ENCODE peak calls at places on chromosomes 6 and 20, in seven cellular contexts. One of them, this sample, is unnamed.

GRCh38 chr6:21321076-21321475 is 272.5 kb upstream of the SOX4 start:
- DNase-seq in mesendoderm: no peak
- DNase-seq in pancreas: no peak
- DNase-seq in neural progenitor cell: no peak
- DNase-seq in left lung: no peak
- DNase-seq in uterus: no peak
- DNase-seq in esophagus muscularis mucosa: no peak
- DNase-seq in this sample: no peak

GRCh38 chr6:43308101-43308989 is at the start of gene CRIP3:
- DNase-seq in mesendoderm: peak
- DNase-seq in pancreas: peak
- DNase-seq in neural progenitor cell: peak
- DNase-seq in left lung: peak
- DNase-seq in uterus: peak
- DNase-seq in esophagus muscularis mucosa: no peak
- DNase-seq in this sample: no peak

GRCh38 chr6:2118136-2118535 is 127.3 kb downstream of the GMDS start:
- DNase-seq in mesendoderm: no peak
- DNase-seq in pancreas: peak
- DNase-seq in neural progenitor cell: no peak
- DNase-seq in left lung: no peak
- DNase-seq in uterus: no peak
- DNase-seq in esophagus muscularis mucosa: no peak
- DNase-seq in this sample: no peak

GRCh38 chr6:50330347-50330746 is 280.6 kb upstream of the DEFB112 start:
- DNase-seq in mesendoderm: no peak
- DNase-seq in pancreas: no peak
- DNase-seq in neural progenitor cell: no peak
- DNase-seq in left lung: no peak
- DNase-seq in uterus: no peak
- DNase-seq in esophagus muscularis mucosa: no peak
- DNase-seq in this sample: no peak

GRCh38 chr20:45892049-45892816 is 1.1 kb downstream of the CTSA start:
- DNase-seq in mesendoderm: peak
- DNase-seq in pancreas: no peak
- DNase-seq in neural progenitor cell: peak
- DNase-seq in left lung: peak
- DNase-seq in uterus: no peak
- DNase-seq in esophagus muscularis mucosa: no peak
- DNase-seq in this sample: peak

GRCh38 chr6:2376429-2377355 is 131.3 kb upstream of the GMDS start:
- DNase-seq in mesendoderm: no peak
- DNase-seq in pancreas: no peak
- DNase-seq in neural progenitor cell: no peak
- DNase-seq in left lung: no peak
- DNase-seq in uterus: no peak
- DNase-seq in esophagus muscularis mucosa: no peak
- DNase-seq in this sample: no peak

GRCh38 chr6:166684866-166685265 is 57.8 kb upstream of the RPS6KA2 start:
- DNase-seq in mesendoderm: no peak
- DNase-seq in pancreas: no peak
- DNase-seq in neural progenitor cell: no peak
- DNase-seq in left lung: no peak
- DNase-seq in uterus: no peak
- DNase-seq in esophagus muscularis mucosa: no peak
- DNase-seq in this sample: no peak

GRCh38 chr6:36229223-36229622 is 32.7 kb downstream of the BRPF3 start:
- DNase-seq in mesendoderm: no peak
- DNase-seq in pancreas: no peak
- DNase-seq in neural progenitor cell: no peak
- DNase-seq in left lung: no peak
- DNase-seq in uterus: no peak
- DNase-seq in esophagus muscularis mucosa: no peak
- DNase-seq in this sample: no peak

GRCh38 chr6:157145656-157146285 is 177.5 kb downstream of the TMEM242 start:
- DNase-seq in mesendoderm: no peak
- DNase-seq in pancreas: no peak
- DNase-seq in neural progenitor cell: no peak
- DNase-seq in left lung: no peak
- DNase-seq in uterus: no peak
- DNase-seq in esophagus muscularis mucosa: no peak
- DNase-seq in this sample: no peak

GRCh38 chr20:2967841-2968240 is 75.6 kb upstream of the GNRH2 start:
- DNase-seq in mesendoderm: no peak
- DNase-seq in pancreas: no peak
- DNase-seq in neural progenitor cell: peak
- DNase-seq in left lung: no peak
- DNase-seq in uterus: no peak
- DNase-seq in esophagus muscularis mucosa: no peak
- DNase-seq in this sample: no peak

DNA sequence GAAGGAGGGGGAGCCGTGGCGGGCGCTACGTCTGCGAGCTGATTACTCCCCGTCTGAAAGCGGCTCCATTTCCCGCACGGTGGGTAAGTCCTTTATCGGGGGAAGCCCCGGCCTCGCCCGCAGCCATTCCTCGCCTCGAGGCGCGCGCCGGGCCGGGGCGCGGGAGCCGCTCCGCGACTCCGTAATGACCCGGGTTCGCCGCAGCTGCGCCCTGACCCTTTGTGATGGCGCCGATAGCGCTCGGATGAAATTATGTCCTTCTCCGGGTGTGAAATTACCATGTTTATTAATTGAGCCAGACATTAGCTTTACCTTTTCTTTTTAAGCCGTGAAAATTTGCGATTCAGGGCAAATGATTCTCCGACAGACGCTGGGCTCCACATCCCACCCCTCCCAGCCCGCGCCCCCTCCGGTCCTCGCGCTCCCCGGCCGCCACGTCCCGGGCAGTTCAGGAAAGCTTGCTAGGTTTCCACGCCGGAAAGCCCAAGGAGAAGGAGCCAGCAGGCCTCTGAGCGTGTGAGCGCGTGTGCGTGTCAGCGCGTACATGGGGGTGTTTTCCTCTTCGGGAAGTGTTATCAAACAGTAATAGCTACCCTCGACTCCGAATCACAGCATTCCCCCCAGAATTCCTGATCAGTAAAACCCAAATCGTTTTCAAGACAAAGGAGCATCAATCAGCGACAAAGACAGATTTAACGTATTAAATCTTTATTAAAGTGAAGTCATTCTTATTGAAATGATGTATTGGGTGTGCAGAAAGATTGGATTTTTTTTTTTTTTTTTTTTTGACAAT is 30.0 kb downstream of the TFAP2A start:
- DNase-seq in mesendoderm: no peak
- DNase-seq in pancreas: no peak
- DNase-seq in neural progenitor cell: peak
- DNase-seq in left lung: no peak
- DNase-seq in uterus: no peak
- DNase-seq in esophagus muscularis mucosa: no peak
- DNase-seq in this sample: no peak
- H3K4me3 ChIP-seq in mesendoderm: no peak
- H3K4me3 ChIP-seq in pancreas: no peak
- H3K4me3 ChIP-seq in neural progenitor cell: no peak
- H3K4me3 ChIP-seq in left lung: no peak
- H3K4me3 ChIP-seq in uterus: no peak
- H3K4me3 ChIP-seq in esophagus muscularis mucosa: no peak
- H3K4me3 ChIP-seq in this sample: no peak

DNA sequence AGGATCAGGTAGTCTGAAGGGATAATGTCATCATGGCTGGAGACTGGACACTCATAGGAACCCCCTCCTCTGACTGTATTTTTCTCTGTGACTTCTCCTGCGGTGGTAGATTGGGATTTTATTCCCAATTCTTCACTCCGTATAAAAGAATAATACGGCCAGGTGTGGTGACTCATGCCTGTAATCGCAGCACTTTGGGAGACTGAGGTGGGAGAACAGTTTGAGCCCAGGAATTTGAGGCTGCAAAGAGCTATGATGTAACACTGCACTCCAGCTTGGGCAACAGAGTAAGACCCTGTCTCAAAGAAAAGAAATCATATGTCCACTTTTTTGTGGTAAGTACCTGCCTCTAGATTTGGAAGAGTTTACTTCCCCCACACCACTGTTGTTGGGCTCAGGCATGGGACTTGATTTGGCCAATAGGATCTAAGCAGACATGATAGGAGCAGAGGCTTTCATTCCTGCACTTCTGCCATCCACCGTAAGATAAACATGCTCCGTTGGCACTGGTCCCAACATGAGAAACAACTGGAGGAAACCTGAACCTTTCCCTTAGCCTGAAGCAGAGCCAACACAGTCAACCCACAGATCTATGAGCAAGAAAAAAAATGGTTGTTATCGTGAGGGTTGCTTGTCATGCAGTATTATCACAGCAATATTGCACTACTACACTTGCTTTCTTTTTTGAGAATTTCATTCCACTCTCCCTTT is 82.0 kb downstream of the JPH2 start:
- DNase-seq in mesendoderm: no peak
- DNase-seq in pancreas: no peak
- DNase-seq in neural progenitor cell: no peak
- DNase-seq in left lung: no peak
- DNase-seq in uterus: no peak
- DNase-seq in esophagus muscularis mucosa: no peak
- DNase-seq in this sample: no peak
- H3K27ac ChIP-seq in mesendoderm: no peak
- H3K27ac ChIP-seq in pancreas: no peak
- H3K27ac ChIP-seq in neural progenitor cell: no peak
- H3K27ac ChIP-seq in left lung: no peak
- H3K27ac ChIP-seq in uterus: no peak
- H3K27ac ChIP-seq in esophagus muscularis mucosa: no peak
- H3K27ac ChIP-seq in this sample: no peak

GRCh38 chr6:27280064-27280539 is 32.0 kb downstream of the POM121L2 start:
- DNase-seq in mesendoderm: peak
- DNase-seq in pancreas: no peak
- DNase-seq in neural progenitor cell: peak
- DNase-seq in left lung: no peak
- DNase-seq in uterus: no peak
- DNase-seq in esophagus muscularis mucosa: no peak
- DNase-seq in this sample: no peak
- H3K4me3 ChIP-seq in mesendoderm: peak
- H3K4me3 ChIP-seq in pancreas: no peak
- H3K4me3 ChIP-seq in neural progenitor cell: peak
- H3K4me3 ChIP-seq in left lung: no peak
- H3K4me3 ChIP-seq in uterus: no peak
- H3K4me3 ChIP-seq in esophagus muscularis mucosa: no peak
- H3K4me3 ChIP-seq in this sample: peak

GRCh38 chr20:62703853-62704228 is 4.8 kb upstream of the NTSR1 start:
- DNase-seq in mesendoderm: no peak
- DNase-seq in pancreas: no peak
- DNase-seq in neural progenitor cell: no peak
- DNase-seq in left lung: no peak
- DNase-seq in uterus: no peak
- DNase-seq in esophagus muscularis mucosa: no peak
- DNase-seq in this sample: no peak
- H3K27ac ChIP-seq in mesendoderm: no peak
- H3K27ac ChIP-seq in pancreas: no peak
- H3K27ac ChIP-seq in neural progenitor cell: no peak
- H3K27ac ChIP-seq in left lung: peak
- H3K27ac ChIP-seq in uterus: peak
- H3K27ac ChIP-seq in esophagus muscularis mucosa: no peak
- H3K27ac ChIP-seq in this sample: no peak

GRCh38 chr6:70954750-70955149 is 2.1 kb downstream of the B3GAT2 start:
- DNase-seq in mesendoderm: peak
- DNase-seq in pancreas: no peak
- DNase-seq in neural progenitor cell: peak
- DNase-seq in left lung: no peak
- DNase-seq in uterus: no peak
- DNase-seq in esophagus muscularis mucosa: no peak
- DNase-seq in this sample: no peak

GRCh38 chr6:70957284-70957617 is 391 bp upstream of the B3GAT2 start:
- DNase-seq in mesendoderm: no peak
- DNase-seq in pancreas: no peak
- DNase-seq in neural progenitor cell: no peak
- DNase-seq in left lung: no peak
- DNase-seq in uterus: no peak
- DNase-seq in esophagus muscularis mucosa: no peak
- DNase-seq in this sample: no peak

GRCh38 chr6:70956451-70957283 is at the start of gene B3GAT2:
- DNase-seq in mesendoderm: peak
- DNase-seq in pancreas: no peak
- DNase-seq in neural progenitor cell: peak
- DNase-seq in left lung: no peak
- DNase-seq in uterus: no peak
- DNase-seq in esophagus muscularis mucosa: no peak
- DNase-seq in this sample: no peak

GRCh38 chr6:70955441-70956190 is 1.2 kb downstream of the B3GAT2 start:
- DNase-seq in mesendoderm: peak
- DNase-seq in pancreas: peak
- DNase-seq in neural progenitor cell: peak
- DNase-seq in left lung: peak
- DNase-seq in uterus: peak
- DNase-seq in esophagus muscularis mucosa: no peak
- DNase-seq in this sample: peak

DNA sequence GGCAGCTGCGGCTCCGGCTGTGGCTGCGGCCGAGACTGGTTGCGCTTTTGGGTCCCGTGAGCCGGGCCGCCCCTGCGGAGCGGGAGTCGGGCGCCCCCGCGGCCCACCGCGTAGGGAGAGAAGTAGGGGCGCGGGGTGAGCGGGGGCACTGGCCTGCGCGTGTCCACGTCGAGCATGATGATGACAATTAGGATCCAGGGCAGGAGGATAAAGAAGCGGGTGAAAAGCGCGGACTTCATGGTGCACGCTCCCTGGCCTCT is 739 bp downstream of the B3GAT2 start:
- DNase-seq in mesendoderm: no peak
- DNase-seq in pancreas: no peak
- DNase-seq in neural progenitor cell: no peak
- DNase-seq in left lung: no peak
- DNase-seq in uterus: no peak
- DNase-seq in esophagus muscularis mucosa: no peak
- DNase-seq in this sample: no peak
- H3K4me3 ChIP-seq in mesendoderm: no peak
- H3K4me3 ChIP-seq in pancreas: peak
- H3K4me3 ChIP-seq in neural progenitor cell: peak
- H3K4me3 ChIP-seq in left lung: peak
- H3K4me3 ChIP-seq in uterus: peak
- H3K4me3 ChIP-seq in esophagus muscularis mucosa: peak
- H3K4me3 ChIP-seq in this sample: peak

DNA sequence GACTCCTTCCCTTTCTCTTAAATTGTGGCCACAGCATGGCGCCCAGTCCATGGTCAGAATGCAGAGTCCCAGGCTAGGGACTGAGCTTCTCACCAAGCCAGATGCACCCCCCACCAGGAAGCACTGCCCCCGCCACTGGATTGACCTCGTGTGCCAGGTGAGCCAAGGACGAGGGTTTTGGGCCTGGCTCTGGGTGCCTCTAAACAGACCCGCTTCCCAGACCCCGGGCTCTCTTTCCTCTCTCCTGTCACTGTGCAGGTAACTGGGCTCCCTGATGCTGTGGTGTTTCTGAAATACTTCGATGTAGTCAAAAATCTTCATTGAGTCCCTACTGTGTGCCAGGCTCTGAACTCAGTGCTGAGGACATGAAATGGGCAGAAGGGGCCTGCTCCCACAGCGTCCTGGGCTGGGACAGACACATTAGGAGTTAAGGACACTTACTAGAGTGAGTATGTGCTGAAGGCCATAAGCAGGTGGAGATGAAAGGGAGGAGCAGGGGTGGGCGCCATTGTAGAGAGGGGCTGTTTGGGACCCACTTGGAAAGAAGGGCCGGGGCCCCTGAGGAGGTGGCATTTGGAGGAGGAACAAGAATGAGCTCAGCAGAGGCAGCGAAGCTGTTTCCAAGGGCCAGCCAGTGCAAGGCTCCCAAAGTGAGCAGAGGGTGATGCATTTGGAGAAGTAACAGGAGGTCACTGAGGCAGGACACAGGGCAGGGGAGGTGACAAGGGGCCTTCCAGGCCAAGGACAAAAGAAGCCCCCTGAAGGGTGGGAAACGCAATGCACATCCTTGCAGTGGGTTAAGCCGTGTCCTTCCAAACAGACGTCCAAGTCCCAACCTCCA is 217.1 kb downstream of the ANKRD60 start:
- DNase-seq in mesendoderm: no peak
- DNase-seq in pancreas: no peak
- DNase-seq in neural progenitor cell: no peak
- DNase-seq in left lung: no peak
- DNase-seq in uterus: peak
- DNase-seq in esophagus muscularis mucosa: no peak
- DNase-seq in this sample: no peak
- H3K27ac ChIP-seq in mesendoderm: no peak
- H3K27ac ChIP-seq in pancreas: peak
- H3K27ac ChIP-seq in neural progenitor cell: no peak
- H3K27ac ChIP-seq in left lung: no peak
- H3K27ac ChIP-seq in uterus: no peak
- H3K27ac ChIP-seq in esophagus muscularis mucosa: no peak
- H3K27ac ChIP-seq in this sample: no peak